ENCODE peak calls at places on chromosomes 3 and 15, in nine cellular contexts. V, R, J, Z, E, P, C, N and S are unnamed samples.
A peak's percentile ranks its signal among the peaks of the same experiment; 100 is the strongest.

GRCh38 chr3:55330756-55331155 is 156.3 kb downstream of the WNT5A start:
- DNase-seq in N (no peak), Z (no peak), J (no peak), P (no peak), R (no peak), C (no peak), E (no peak), V (no peak), S (no peak)

GRCh38 chr3:11140054-11140712 is 14.1 kb upstream of the HRH1 start:
- DNase-seq in R (no peak), N (no peak), V (no peak), E (no peak), Z (peak; percentile 69), J (peak; percentile 50), C (peak; percentile 85), P (no peak), S (no peak)

GRCh38 chr15:75565062-75565970 is 13.8 kb downstream of the PTPN9 start:
- DNase-seq in V (no peak), E (no peak), Z (peak; percentile 29), N (no peak), P (no peak), R (no peak), C (no peak), J (no peak), S (no peak)

GRCh38 chr3:150535204-150535603 is 11.1 kb downstream of the SERP1 start:
- DNase-seq in J (no peak), V (no peak), N (no peak), P (no peak), R (no peak), C (no peak), E (no peak), Z (no peak), S (no peak)

GRCh38 chr15:95113041-95113440 is 881.7 kb downstream of the MCTP2 start:
- DNase-seq in J (peak; percentile 24), P (no peak), N (no peak), R (no peak), E (no peak), V (no peak), Z (no peak), C (no peak), S (no peak)

GRCh38 chr3:72722930-72723726 is 125.1 kb downstream of the SHQ1 start:
- DNase-seq in N (no peak), J (peak; percentile 75), Z (peak; percentile 69), E (no peak), V (no peak), C (peak; percentile 92), R (peak; percentile 45), P (no peak), S (peak; percentile 68)

GRCh38 chr3:30288830-30289229 is 317.6 kb upstream of the TGFBR2 start:
- DNase-seq in N (no peak), E (no peak), V (no peak), R (no peak), J (no peak), Z (no peak), P (no peak), C (no peak), S (no peak)

GRCh38 chr15:92068121-92068520 is 214.6 kb downstream of the SLCO3A1 start:
- DNase-seq in R (no peak), C (no peak), E (no peak), P (no peak), N (no peak), Z (no peak), J (no peak), V (no peak), S (no peak)

GRCh38 chr3:195904364-195904763 is 4.0 kb downstream of the TNK2 start:
- DNase-seq in R (no peak), J (no peak), V (no peak), E (no peak), P (no peak), Z (no peak), N (no peak), C (no peak), S (no peak)

GRCh38 chr3:186511245-186511644 is 32.9 kb downstream of the CRYGS start:
- DNase-seq in Z (no peak), V (no peak), P (no peak), R (no peak), J (peak; percentile 23), N (no peak), E (no peak), C (no peak), S (no peak)

GRCh38 chr3:99690761-99691369 is 52.5 kb downstream of the COL8A1 start:
- DNase-seq in Z (no peak), J (no peak), V (no peak), C (no peak), P (no peak), E (no peak), R (no peak), N (no peak), S (no peak)

GRCh38 chr15:78751602-78751979 is 59.7 kb downstream of the ADAMTS7 start:
- DNase-seq in V (no peak), C (no peak), R (no peak), P (no peak), Z (no peak), E (no peak), N (no peak), J (no peak), S (no peak)

GRCh38 chr3:45601156-45601555 is 6.6 kb downstream of the LIMD1 start:
- DNase-seq in Z (no peak), N (no peak), P (no peak), C (no peak), R (no peak), J (no peak), V (no peak), E (no peak), S (no peak)

GRCh38 chr3:45597166-45597565 is 2.6 kb downstream of the LIMD1 start:
- DNase-seq in C (peak; percentile 75), V (peak; percentile 52), Z (peak; percentile 70), E (no peak), P (no peak), R (peak; percentile 48), J (peak; percentile 17), N (no peak), S (no peak)

GRCh38 chr3:45599984-45600650 is 5.6 kb downstream of the LIMD1 start:
- DNase-seq in P (no peak), V (no peak), R (no peak), Z (no peak), J (no peak), C (no peak), E (no peak), N (no peak), S (peak; percentile 71)

GRCh38 chr3:45597581-45597980 is 3.0 kb downstream of the LIMD1 start:
- DNase-seq in C (no peak), E (no peak), P (no peak), V (no peak), Z (no peak), N (no peak), J (no peak), R (no peak), S (no peak)

DNA sequence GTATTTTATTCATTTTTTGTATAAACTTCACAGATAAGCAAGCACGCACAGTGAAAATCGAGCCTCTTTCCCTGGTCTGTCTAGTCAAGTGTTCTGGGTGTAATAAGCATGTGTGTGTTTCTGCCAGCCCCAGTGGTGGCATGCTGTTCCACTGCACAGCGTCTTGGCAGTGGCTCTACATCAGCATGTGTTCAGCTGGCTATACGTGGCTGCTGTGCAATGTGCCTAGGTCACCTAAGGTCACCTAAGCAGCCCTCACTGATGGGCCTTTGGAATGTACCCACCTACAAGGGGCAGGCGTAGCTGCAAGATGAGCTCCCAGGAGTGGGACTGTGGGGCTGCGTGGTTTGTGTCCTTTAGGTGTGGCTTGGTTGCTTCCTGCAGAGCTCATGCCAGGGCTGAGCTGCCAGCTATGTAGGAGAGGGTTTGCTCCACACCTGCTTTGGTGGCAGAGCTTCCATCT is 4.9 kb downstream of the LIMD1 start:
- DNase-seq in J (no peak), V (no peak), R (no peak), E (no peak), C (no peak), Z (no peak), P (no peak), N (no peak), S (peak; percentile 68)
- H3K4me3 ChIP-seq in J (no peak overlapping the region), V (no peak overlapping the region), R (no peak overlapping the region), E (no peak overlapping the region), C (no peak overlapping the region), Z (no peak overlapping the region), P (no peak overlapping the region), N (no peak overlapping the region), S (no peak overlapping the region)

DNA sequence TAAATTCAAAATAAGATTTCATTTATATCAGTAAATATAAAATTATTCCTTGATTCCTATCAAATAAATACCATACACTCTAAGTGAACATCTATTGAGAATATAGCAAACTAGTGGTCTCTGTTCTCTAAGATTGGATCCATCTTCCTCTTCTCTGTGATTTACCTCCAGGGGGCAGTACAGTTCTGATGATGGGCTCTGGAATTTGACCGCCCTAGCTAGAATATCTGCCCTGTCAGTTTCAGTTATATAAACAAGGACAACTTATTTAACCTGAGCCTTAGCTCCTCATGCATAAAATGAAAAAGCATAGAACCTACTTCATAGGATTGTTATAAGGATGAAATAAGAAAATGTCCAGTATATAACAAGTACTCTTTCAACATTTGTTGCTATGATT is 171.1 kb upstream of the CCDC54 start:
- DNase-seq in E (peak; percentile 37), C (peak; percentile 86), R (peak; percentile 85), J (peak; percentile 70), Z (peak; percentile 72), V (no peak), N (no peak), P (peak; percentile 54), S (no peak)
- TF ChIP-seq CTCF in E (peak; percentile 59), C (peak; percentile 91), R (peak; percentile 71), J (peak; percentile 78), Z (peak; percentile 60), V (peak; percentile 42), N (no peak), P (peak; percentile 92), S (peak; percentile 29)

GRCh38 chr15:33194237-33194636 is 277 bp downstream of the FMN1 start:
- DNase-seq in Z (no peak), R (no peak), P (no peak), V (no peak), N (no peak), J (no peak), C (no peak), E (no peak), S (no peak)
- H3K4me3 ChIP-seq in Z (peak overlapping the region; percentile 56), R (peak overlapping the region; percentile 36), P (peak overlapping the region; percentile 69), V (peak overlapping the region; percentile 33), N (peak overlapping the region; percentile 47), J (peak overlapping the region; percentile 60), C (no peak overlapping the region), E (peak overlapping the region; percentile 17), S (no peak overlapping the region)

GRCh38 chr3:57758686-57759085 is 2.6 kb downstream of the SLMAP start:
- DNase-seq in E (no peak), J (no peak), C (peak; percentile 50), N (no peak), Z (peak; percentile 37), R (peak; percentile 19), P (no peak), V (no peak), S (no peak)

GRCh38 chr3:57756528-57757401 is 656 bp downstream of the SLMAP start:
- DNase-seq in N (no peak), J (peak; percentile 68), R (peak; percentile 58), E (no peak), V (peak; percentile 59), C (peak; percentile 83), P (peak; percentile 80), Z (peak; percentile 59), S (no peak)

GRCh38 chr3:57755368-57756021 is 614 bp upstream of the SLMAP start:
- DNase-seq in R (peak; percentile 60), P (no peak), C (peak; percentile 79), E (peak; percentile 68), N (no peak), J (peak; percentile 83), Z (peak; percentile 56), V (no peak), S (no peak)

GRCh38 chr3:57757642-57758297 is 1.7 kb downstream of the SLMAP start:
- DNase-seq in Z (peak; percentile 35), R (no peak), P (peak; percentile 66), C (peak; percentile 44), E (no peak), V (no peak), J (peak; percentile 50), N (no peak), S (no peak)

GRCh38 chr3:57756022-57756527 is at the start of gene SLMAP:
- DNase-seq in E (peak; percentile 96), R (peak; percentile 98), P (peak; percentile 98), N (peak; percentile 98), V (peak; percentile 96), Z (peak; percentile 98), J (peak; percentile 99), C (peak; percentile 98), S (peak; percentile 95)
- TF ChIP-seq CTCF in E (no peak), R (no peak), P (no peak), N (no peak), V (no peak), Z (no peak), J (no peak), C (no peak), S (no peak)